ENCODE peak calls at places on chromosomes 7 and 10, in ten cellular contexts. One of them, this sample, is unnamed.

GRCh38 chr10:127298396-127298795 is 102.0 kb upstream of the INSYN2A start:
- DNase-seq in breast epithelium: no peak
- DNase-seq in neural progenitor cell: no peak
- DNase-seq in psoas muscle: no peak
- DNase-seq in lower lobe of right lung: no peak
- DNase-seq in cardiac muscle cell: no peak
- DNase-seq in Panc1: no peak
- DNase-seq in endothelial cell of umbilical vein: no peak
- DNase-seq in fibroblast of lung: no peak
- DNase-seq in brain microvascular endothelial cell: no peak
- DNase-seq in this sample: no peak

GRCh38 chr7:158256091-158256816 is 331.4 kb downstream of the PTPRN2 start:
- DNase-seq in breast epithelium: no peak
- DNase-seq in neural progenitor cell: no peak
- DNase-seq in psoas muscle: peak; percentile 14
- DNase-seq in lower lobe of right lung: peak; percentile 25
- DNase-seq in cardiac muscle cell: no peak
- DNase-seq in Panc1: no peak
- DNase-seq in endothelial cell of umbilical vein: no peak
- DNase-seq in fibroblast of lung: no peak
- DNase-seq in brain microvascular endothelial cell: no peak
- DNase-seq in this sample: no peak

GRCh38 chr7:130118801-130119200 is 48.5 kb downstream of the KLHDC10 start:
- DNase-seq in breast epithelium: no peak
- DNase-seq in neural progenitor cell: no peak
- DNase-seq in psoas muscle: no peak
- DNase-seq in lower lobe of right lung: no peak
- DNase-seq in cardiac muscle cell: no peak
- DNase-seq in Panc1: no peak
- DNase-seq in endothelial cell of umbilical vein: no peak
- DNase-seq in fibroblast of lung: no peak
- DNase-seq in brain microvascular endothelial cell: no peak
- DNase-seq in this sample: no peak

GRCh38 chr7:135185471-135186260 is 15.2 kb upstream of the CYREN start:
- DNase-seq in breast epithelium: no peak
- DNase-seq in neural progenitor cell: no peak
- DNase-seq in psoas muscle: no peak
- DNase-seq in lower lobe of right lung: no peak
- DNase-seq in cardiac muscle cell: no peak
- DNase-seq in Panc1: no peak
- DNase-seq in endothelial cell of umbilical vein: no peak
- DNase-seq in fibroblast of lung: no peak
- DNase-seq in brain microvascular endothelial cell: no peak
- DNase-seq in this sample: no peak

GRCh38 chr10:93309062-93309461 is 173.1 kb downstream of the MYOF start:
- DNase-seq in breast epithelium: no peak
- DNase-seq in neural progenitor cell: no peak
- DNase-seq in psoas muscle: no peak
- DNase-seq in lower lobe of right lung: no peak
- DNase-seq in cardiac muscle cell: no peak
- DNase-seq in Panc1: no peak
- DNase-seq in endothelial cell of umbilical vein: no peak
- DNase-seq in fibroblast of lung: peak; percentile 51
- DNase-seq in brain microvascular endothelial cell: peak; percentile 40
- DNase-seq in this sample: peak; percentile 77

GRCh38 chr10:75263806-75264205 is 28.0 kb upstream of the COMTD1 start:
- DNase-seq in breast epithelium: no peak
- DNase-seq in neural progenitor cell: no peak
- DNase-seq in psoas muscle: no peak
- DNase-seq in lower lobe of right lung: no peak
- DNase-seq in cardiac muscle cell: no peak
- DNase-seq in Panc1: no peak
- DNase-seq in endothelial cell of umbilical vein: no peak
- DNase-seq in fibroblast of lung: no peak
- DNase-seq in brain microvascular endothelial cell: no peak
- DNase-seq in this sample: no peak

GRCh38 chr10:66215921-66216320 is 709.9 kb upstream of the LRRTM3 start:
- DNase-seq in breast epithelium: no peak
- DNase-seq in neural progenitor cell: no peak
- DNase-seq in psoas muscle: no peak
- DNase-seq in lower lobe of right lung: no peak
- DNase-seq in cardiac muscle cell: no peak
- DNase-seq in Panc1: no peak
- DNase-seq in endothelial cell of umbilical vein: no peak
- DNase-seq in fibroblast of lung: no peak
- DNase-seq in brain microvascular endothelial cell: no peak
- DNase-seq in this sample: no peak

GRCh38 chr10:77319557-77319956 is 318.1 kb downstream of the KCNMA1 start:
- DNase-seq in breast epithelium: no peak
- DNase-seq in neural progenitor cell: no peak
- DNase-seq in psoas muscle: no peak
- DNase-seq in lower lobe of right lung: no peak
- DNase-seq in cardiac muscle cell: no peak
- DNase-seq in Panc1: no peak
- DNase-seq in endothelial cell of umbilical vein: no peak
- DNase-seq in fibroblast of lung: peak; percentile 68
- DNase-seq in brain microvascular endothelial cell: peak; percentile 34
- DNase-seq in this sample: peak; percentile 32

GRCh38 chr10:20898851-20899250 is 1.7 kb upstream of the NEBL start:
- DNase-seq in breast epithelium: no peak
- DNase-seq in neural progenitor cell: no peak
- DNase-seq in psoas muscle: no peak
- DNase-seq in lower lobe of right lung: no peak
- DNase-seq in cardiac muscle cell: no peak
- DNase-seq in Panc1: no peak
- DNase-seq in endothelial cell of umbilical vein: no peak
- DNase-seq in fibroblast of lung: peak; percentile 84
- DNase-seq in brain microvascular endothelial cell: peak; percentile 62
- DNase-seq in this sample: peak; percentile 9

GRCh38 chr10:126892150-126892872 is 12.9 kb upstream of the DOCK1 start:
- DNase-seq in breast epithelium: no peak
- DNase-seq in neural progenitor cell: no peak
- DNase-seq in psoas muscle: no peak
- DNase-seq in lower lobe of right lung: no peak
- DNase-seq in cardiac muscle cell: no peak
- DNase-seq in Panc1: no peak
- DNase-seq in endothelial cell of umbilical vein: no peak
- DNase-seq in fibroblast of lung: no peak
- DNase-seq in brain microvascular endothelial cell: no peak
- DNase-seq in this sample: no peak

GRCh38 chr7:131733604-131734003 is 177.2 kb upstream of the PODXL start:
- DNase-seq in breast epithelium: no peak
- DNase-seq in neural progenitor cell: no peak
- DNase-seq in psoas muscle: no peak
- DNase-seq in lower lobe of right lung: no peak
- DNase-seq in cardiac muscle cell: no peak
- DNase-seq in Panc1: no peak
- DNase-seq in endothelial cell of umbilical vein: no peak
- DNase-seq in fibroblast of lung: no peak
- DNase-seq in brain microvascular endothelial cell: no peak
- DNase-seq in this sample: no peak

GRCh38 chr10:45673074-45673628 is 579 bp upstream of the ZFAND4 start:
- DNase-seq in breast epithelium: peak; percentile 31
- DNase-seq in neural progenitor cell: no peak
- DNase-seq in psoas muscle: peak; percentile 62
- DNase-seq in lower lobe of right lung: no peak
- DNase-seq in cardiac muscle cell: peak; percentile 5
- DNase-seq in Panc1: no peak
- DNase-seq in endothelial cell of umbilical vein: peak; percentile 9
- DNase-seq in fibroblast of lung: no peak
- DNase-seq in brain microvascular endothelial cell: no peak
- DNase-seq in this sample: no peak

GRCh38 chr7:121605297-121605640 is 209.2 kb upstream of the FAM3C start:
- DNase-seq in breast epithelium: no peak
- DNase-seq in neural progenitor cell: no peak
- DNase-seq in psoas muscle: no peak
- DNase-seq in lower lobe of right lung: no peak
- DNase-seq in cardiac muscle cell: peak; percentile 11
- DNase-seq in Panc1: no peak
- DNase-seq in endothelial cell of umbilical vein: no peak
- DNase-seq in fibroblast of lung: peak; percentile 12
- DNase-seq in brain microvascular endothelial cell: peak; percentile 45
- DNase-seq in this sample: peak; percentile 48

GRCh38 chr7:32501522-32501921 is 6.2 kb downstream of the AVL9 start:
- DNase-seq in breast epithelium: no peak
- DNase-seq in neural progenitor cell: no peak
- DNase-seq in psoas muscle: no peak
- DNase-seq in lower lobe of right lung: no peak
- DNase-seq in cardiac muscle cell: no peak
- DNase-seq in Panc1: no peak
- DNase-seq in endothelial cell of umbilical vein: peak; percentile 56
- DNase-seq in fibroblast of lung: peak; percentile 85
- DNase-seq in brain microvascular endothelial cell: no peak
- DNase-seq in this sample: peak; percentile 75

GRCh38 chr7:32502656-32503189 is 7.4 kb downstream of the AVL9 start:
- DNase-seq in breast epithelium: no peak
- DNase-seq in neural progenitor cell: no peak
- DNase-seq in psoas muscle: no peak
- DNase-seq in lower lobe of right lung: no peak
- DNase-seq in cardiac muscle cell: no peak
- DNase-seq in Panc1: no peak
- DNase-seq in endothelial cell of umbilical vein: no peak
- DNase-seq in fibroblast of lung: peak; percentile 6
- DNase-seq in brain microvascular endothelial cell: no peak
- DNase-seq in this sample: no peak

GRCh38 chr7:32507416-32507815 is 12.1 kb downstream of the AVL9 start:
- DNase-seq in breast epithelium: no peak
- DNase-seq in neural progenitor cell: no peak
- DNase-seq in psoas muscle: no peak
- DNase-seq in lower lobe of right lung: no peak
- DNase-seq in cardiac muscle cell: no peak
- DNase-seq in Panc1: no peak
- DNase-seq in endothelial cell of umbilical vein: no peak
- DNase-seq in fibroblast of lung: peak; percentile 72
- DNase-seq in brain microvascular endothelial cell: no peak
- DNase-seq in this sample: peak; percentile 56

GRCh38 chr7:32511791-32512190 is 16.5 kb downstream of the AVL9 start:
- DNase-seq in breast epithelium: no peak
- DNase-seq in neural progenitor cell: no peak
- DNase-seq in psoas muscle: no peak
- DNase-seq in lower lobe of right lung: no peak
- DNase-seq in cardiac muscle cell: no peak
- DNase-seq in Panc1: no peak
- DNase-seq in endothelial cell of umbilical vein: no peak
- DNase-seq in fibroblast of lung: peak; percentile 29
- DNase-seq in brain microvascular endothelial cell: no peak
- DNase-seq in this sample: peak; percentile 51

GRCh38 chr7:32506266-32507054 is 11.2 kb downstream of the AVL9 start:
- DNase-seq in breast epithelium: no peak
- DNase-seq in neural progenitor cell: no peak
- DNase-seq in psoas muscle: no peak
- DNase-seq in lower lobe of right lung: no peak
- DNase-seq in cardiac muscle cell: no peak
- DNase-seq in Panc1: peak; percentile 78
- DNase-seq in endothelial cell of umbilical vein: peak; percentile 64
- DNase-seq in fibroblast of lung: peak; percentile 96
- DNase-seq in brain microvascular endothelial cell: peak; percentile 93
- DNase-seq in this sample: peak; percentile 96
- H3K4me3 ChIP-seq in breast epithelium: no peak overlapping the region
- H3K4me3 ChIP-seq in neural progenitor cell: no peak overlapping the region
- H3K4me3 ChIP-seq in psoas muscle: no peak overlapping the region
- H3K4me3 ChIP-seq in lower lobe of right lung: no peak overlapping the region
- H3K4me3 ChIP-seq in cardiac muscle cell: no peak overlapping the region
- H3K4me3 ChIP-seq in Panc1: peak overlapping the region; percentile 14
- H3K4me3 ChIP-seq in endothelial cell of umbilical vein: no peak overlapping the region
- H3K4me3 ChIP-seq in fibroblast of lung: no peak overlapping the region
- H3K4me3 ChIP-seq in brain microvascular endothelial cell: no peak overlapping the region
- H3K4me3 ChIP-seq in this sample: peak overlapping the region; percentile 44

GRCh38 chr7:75638607-75639070 is 100.1 kb downstream of the HIP1 start:
- DNase-seq in breast epithelium: no peak
- DNase-seq in neural progenitor cell: peak; percentile 89
- DNase-seq in psoas muscle: peak; percentile 68
- DNase-seq in lower lobe of right lung: peak; percentile 62
- DNase-seq in cardiac muscle cell: peak; percentile 78
- DNase-seq in Panc1: no peak
- DNase-seq in endothelial cell of umbilical vein: peak; percentile 36
- DNase-seq in fibroblast of lung: peak; percentile 48
- DNase-seq in brain microvascular endothelial cell: no peak
- DNase-seq in this sample: peak; percentile 22
- TF ChIP-seq CTCF in breast epithelium: no peak
- TF ChIP-seq CTCF in neural progenitor cell: no peak
- TF ChIP-seq CTCF in psoas muscle: no peak
- TF ChIP-seq CTCF in lower lobe of right lung: no peak
- TF ChIP-seq CTCF in cardiac muscle cell: peak; percentile 2
- TF ChIP-seq CTCF in Panc1: no peak
- TF ChIP-seq CTCF in endothelial cell of umbilical vein: no peak
- TF ChIP-seq CTCF in fibroblast of lung: no peak
- TF ChIP-seq CTCF in brain microvascular endothelial cell: no peak
- TF ChIP-seq CTCF in this sample: no peak

DNA sequence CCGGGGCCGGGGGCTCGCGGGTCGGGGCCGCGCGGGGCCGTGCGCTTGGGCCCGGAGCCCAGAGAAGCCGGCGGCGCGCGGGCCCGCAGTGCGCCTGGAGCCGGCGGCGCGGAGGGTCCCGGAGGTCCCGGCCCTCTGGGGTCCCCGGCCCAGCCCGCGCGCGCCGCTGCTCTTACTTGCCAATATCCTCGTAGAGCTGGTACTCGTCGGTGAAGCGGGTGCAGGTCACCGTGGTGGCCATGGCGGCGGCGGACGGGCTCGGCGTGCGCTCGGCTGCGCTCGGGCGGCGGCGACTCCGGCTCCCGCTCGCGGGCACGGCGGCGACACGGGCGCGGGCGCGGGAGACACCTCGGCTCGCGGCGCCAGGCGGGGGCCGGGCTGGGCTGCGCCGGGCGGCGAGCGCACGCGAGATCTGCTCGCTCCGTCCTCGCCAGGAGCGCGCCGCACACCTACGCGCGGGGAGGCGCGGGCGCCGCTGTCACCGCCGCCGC is at the start of gene CAMK2B:
- DNase-seq in breast epithelium: no peak
- DNase-seq in neural progenitor cell: peak; percentile 65
- DNase-seq in psoas muscle: no peak
- DNase-seq in lower lobe of right lung: no peak
- DNase-seq in cardiac muscle cell: peak; percentile 61
- DNase-seq in Panc1: no peak
- DNase-seq in endothelial cell of umbilical vein: no peak
- DNase-seq in fibroblast of lung: no peak
- DNase-seq in brain microvascular endothelial cell: no peak
- DNase-seq in this sample: no peak
- H3K4me3 ChIP-seq in breast epithelium: peak within 1 kb of the TSS; percentile 45
- H3K4me3 ChIP-seq in neural progenitor cell: peak within 1 kb of the TSS; percentile 53
- H3K4me3 ChIP-seq in psoas muscle: peak within 1 kb of the TSS; percentile 74
- H3K4me3 ChIP-seq in lower lobe of right lung: peak within 1 kb of the TSS; percentile 8
- H3K4me3 ChIP-seq in cardiac muscle cell: peak within 1 kb of the TSS; percentile 54
- H3K4me3 ChIP-seq in Panc1: peak within 1 kb of the TSS; percentile 17
- H3K4me3 ChIP-seq in endothelial cell of umbilical vein: no peak within 1 kb of the TSS
- H3K4me3 ChIP-seq in fibroblast of lung: no peak within 1 kb of the TSS
- H3K4me3 ChIP-seq in brain microvascular endothelial cell: peak within 1 kb of the TSS; percentile 30
- H3K4me3 ChIP-seq in this sample: peak within 1 kb of the TSS; percentile 11

DNA sequence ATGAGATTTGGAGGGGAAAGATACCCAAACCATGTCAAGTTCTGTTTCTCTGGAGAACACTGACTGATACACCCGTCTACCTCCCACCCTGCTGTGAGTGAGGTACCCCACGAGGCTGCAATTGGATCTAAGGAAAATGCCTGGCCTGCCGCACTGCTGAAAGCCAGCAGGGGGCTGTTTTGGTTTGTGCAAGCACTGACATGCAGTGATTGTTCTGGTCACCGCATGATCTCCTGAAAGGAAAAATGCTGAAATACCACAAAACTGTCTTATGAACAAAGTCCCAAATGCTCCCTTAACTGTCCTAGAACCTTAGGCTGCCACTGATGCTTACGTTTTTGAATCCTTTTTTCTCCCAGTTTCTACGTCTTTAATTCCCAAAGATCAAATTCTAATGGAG is 132.7 kb downstream of the JCAD start:
- DNase-seq in breast epithelium: peak; percentile 54
- DNase-seq in neural progenitor cell: peak; percentile 32
- DNase-seq in psoas muscle: no peak
- DNase-seq in lower lobe of right lung: no peak
- DNase-seq in cardiac muscle cell: no peak
- DNase-seq in Panc1: no peak
- DNase-seq in endothelial cell of umbilical vein: no peak
- DNase-seq in fibroblast of lung: peak; percentile 67
- DNase-seq in brain microvascular endothelial cell: peak; percentile 49
- DNase-seq in this sample: peak; percentile 73
- TF ChIP-seq CTCF in breast epithelium: no peak
- TF ChIP-seq CTCF in neural progenitor cell: peak; percentile 30
- TF ChIP-seq CTCF in psoas muscle: peak; percentile 26
- TF ChIP-seq CTCF in lower lobe of right lung: peak; percentile 39
- TF ChIP-seq CTCF in cardiac muscle cell: peak; percentile 85
- TF ChIP-seq CTCF in Panc1: no peak
- TF ChIP-seq CTCF in endothelial cell of umbilical vein: peak; percentile 41
- TF ChIP-seq CTCF in fibroblast of lung: peak; percentile 96
- TF ChIP-seq CTCF in brain microvascular endothelial cell: peak; percentile 94
- TF ChIP-seq CTCF in this sample: peak; percentile 80

This sample was measured in cardiac fibroblast.